ENCODE peak calls at places on chromosomes 7 and 10, in six cellular contexts. One of them, this sample, is unnamed.

GRCh38 chr10:28734940-28735759 is 57.8 kb downstream of the BAMBI start:
- DNase-seq in cardiac muscle cell: peak; percentile 96
- DNase-seq in left ventricle myocardium inferior: no peak
- DNase-seq in pancreas: no peak
- DNase-seq in OCI-LY7: no peak
- DNase-seq in AG09309: peak; percentile 93
- DNase-seq in this sample: peak; percentile 79

GRCh38 chr10:21078410-21079329 is 181.6 kb upstream of the NEBL start:
- DNase-seq in cardiac muscle cell: peak; percentile 90
- DNase-seq in left ventricle myocardium inferior: peak; percentile 38
- DNase-seq in pancreas: peak; percentile 41
- DNase-seq in AG09309: peak; percentile 16
- DNase-seq in OCI-LY7: peak; percentile 47
- DNase-seq in this sample: peak; percentile 79

GRCh38 chr7:20532841-20533240 is 82.6 kb upstream of the ABCB5 start:
- DNase-seq in OCI-LY7: no peak
- DNase-seq in pancreas: no peak
- DNase-seq in left ventricle myocardium inferior: no peak
- DNase-seq in AG09309: no peak
- DNase-seq in cardiac muscle cell: peak; percentile 12
- DNase-seq in this sample: peak; percentile 61

GRCh38 chr7:17663056-17663675 is 277.1 kb downstream of the SNX13 start:
- DNase-seq in left ventricle myocardium inferior: no peak
- DNase-seq in cardiac muscle cell: peak; percentile 90
- DNase-seq in pancreas: no peak
- DNase-seq in OCI-LY7: no peak
- DNase-seq in AG09309: peak; percentile 84
- DNase-seq in this sample: peak; percentile 85

GRCh38 chr7:135650831-135651573 is 11.3 kb upstream of the STMP1 start:
- DNase-seq in AG09309: no peak
- DNase-seq in left ventricle myocardium inferior: no peak
- DNase-seq in OCI-LY7: no peak
- DNase-seq in pancreas: peak; percentile 44
- DNase-seq in cardiac muscle cell: peak; percentile 83
- DNase-seq in this sample: no peak

GRCh38 chr7:46654546-46655443 is 733.7 kb upstream of the IGFBP3 start:
- DNase-seq in cardiac muscle cell: no peak
- DNase-seq in pancreas: no peak
- DNase-seq in OCI-LY7: no peak
- DNase-seq in AG09309: no peak
- DNase-seq in left ventricle myocardium inferior: no peak
- DNase-seq in this sample: peak; percentile 81

GRCh38 chr10:28179490-28180099 is 123.3 kb downstream of the MPP7 start:
- DNase-seq in AG09309: peak; percentile 52
- DNase-seq in left ventricle myocardium inferior: no peak
- DNase-seq in cardiac muscle cell: peak; percentile 76
- DNase-seq in pancreas: no peak
- DNase-seq in OCI-LY7: peak; percentile 66
- DNase-seq in this sample: peak; percentile 61

GRCh38 chr7:135761751-135762488 is 13.3 kb upstream of the FAM180A start:
- DNase-seq in pancreas: no peak
- DNase-seq in left ventricle myocardium inferior: no peak
- DNase-seq in cardiac muscle cell: peak; percentile 52
- DNase-seq in OCI-LY7: no peak
- DNase-seq in AG09309: no peak
- DNase-seq in this sample: peak; percentile 69

GRCh38 chr7:15130666-15131541 is 228.4 kb upstream of the DGKB start:
- DNase-seq in cardiac muscle cell: peak; percentile 49
- DNase-seq in AG09309: peak; percentile 8
- DNase-seq in OCI-LY7: no peak
- DNase-seq in left ventricle myocardium inferior: no peak
- DNase-seq in pancreas: no peak
- DNase-seq in this sample: peak; percentile 72

GRCh38 chr10:47449102-47449978 is 34.6 kb downstream of the ANXA8 start:
- DNase-seq in cardiac muscle cell: no peak
- DNase-seq in pancreas: no peak
- DNase-seq in AG09309: no peak
- DNase-seq in OCI-LY7: peak; percentile 53
- DNase-seq in left ventricle myocardium inferior: no peak
- DNase-seq in this sample: no peak

GRCh38 chr10:92087750-92088395 is 164.3 kb downstream of the BTAF1 start:
- DNase-seq in OCI-LY7: peak; percentile 86
- DNase-seq in AG09309: peak; percentile 49
- DNase-seq in left ventricle myocardium inferior: peak; percentile 30
- DNase-seq in cardiac muscle cell: peak; percentile 85
- DNase-seq in pancreas: peak; percentile 63
- DNase-seq in this sample: peak; percentile 85

GRCh38 chr10:34584164-34584563 is 230.9 kb downstream of the PARD3 start:
- DNase-seq in cardiac muscle cell: peak; percentile 93
- DNase-seq in left ventricle myocardium inferior: no peak
- DNase-seq in AG09309: peak; percentile 78
- DNase-seq in pancreas: no peak
- DNase-seq in OCI-LY7: no peak
- DNase-seq in this sample: peak; percentile 74

GRCh38 chr10:78688945-78689935 is 379.5 kb upstream of the ZMIZ1 start:
- DNase-seq in pancreas: no peak
- DNase-seq in cardiac muscle cell: peak; percentile 32
- DNase-seq in left ventricle myocardium inferior: no peak
- DNase-seq in OCI-LY7: no peak
- DNase-seq in AG09309: no peak
- DNase-seq in this sample: no peak

GRCh38 chr10:119940487-119940886 is 48.0 kb downstream of the SEC23IP start:
- DNase-seq in pancreas: no peak
- DNase-seq in left ventricle myocardium inferior: no peak
- DNase-seq in cardiac muscle cell: peak; percentile 25
- DNase-seq in OCI-LY7: no peak
- DNase-seq in AG09309: peak; percentile 3
- DNase-seq in this sample: peak; percentile 69

GRCh38 chr7:4657640-4658417 is 24.3 kb upstream of the FOXK1 start:
- DNase-seq in cardiac muscle cell: no peak
- DNase-seq in left ventricle myocardium inferior: no peak
- DNase-seq in pancreas: no peak
- DNase-seq in AG09309: no peak
- DNase-seq in OCI-LY7: no peak
- DNase-seq in this sample: no peak

GRCh38 chr10:92901819-92902234 is 53.5 kb downstream of the EXOC6 start:
- DNase-seq in left ventricle myocardium inferior: no peak
- DNase-seq in AG09309: no peak
- DNase-seq in OCI-LY7: peak; percentile 66
- DNase-seq in pancreas: no peak
- DNase-seq in cardiac muscle cell: no peak
- DNase-seq in this sample: no peak

GRCh38 chr10:85557077-85557476 is 809.5 kb downstream of the GRID1 start:
- DNase-seq in cardiac muscle cell: peak; percentile 2
- DNase-seq in pancreas: no peak
- DNase-seq in left ventricle myocardium inferior: no peak
- DNase-seq in OCI-LY7: no peak
- DNase-seq in AG09309: no peak
- DNase-seq in this sample: peak; percentile 90

GRCh38 chr10:24784061-24784460 is 60.4 kb upstream of the ARHGAP21 start:
- DNase-seq in cardiac muscle cell: no peak
- DNase-seq in left ventricle myocardium inferior: no peak
- DNase-seq in OCI-LY7: no peak
- DNase-seq in pancreas: no peak
- DNase-seq in AG09309: no peak
- DNase-seq in this sample: no peak

GRCh38 chr10:49138361-49138891 is 4.6 kb upstream of the FAM170B start:
- DNase-seq in AG09309: peak; percentile 67
- DNase-seq in cardiac muscle cell: peak; percentile 23
- DNase-seq in pancreas: peak; percentile 35
- DNase-seq in left ventricle myocardium inferior: peak; percentile 49
- DNase-seq in OCI-LY7: no peak
- DNase-seq in this sample: no peak

GRCh38 chr10:49189422-49189821 is 1.2 kb upstream of the TMEM273 start:
- DNase-seq in cardiac muscle cell: no peak
- DNase-seq in left ventricle myocardium inferior: no peak
- DNase-seq in pancreas: no peak
- DNase-seq in OCI-LY7: no peak
- DNase-seq in AG09309: no peak
- DNase-seq in this sample: no peak

GRCh38 chr10:75994332-75995040 is 563.1 kb downstream of the LRMDA start:
- DNase-seq in pancreas: no peak
- DNase-seq in cardiac muscle cell: no peak
- DNase-seq in AG09309: no peak
- DNase-seq in left ventricle myocardium inferior: no peak
- DNase-seq in OCI-LY7: no peak
- DNase-seq in this sample: no peak

GRCh38 chr7:50406935-50407334 is 43.2 kb downstream of the FIGNL1 start:
- DNase-seq in OCI-LY7: no peak
- DNase-seq in pancreas: no peak
- DNase-seq in left ventricle myocardium inferior: no peak
- DNase-seq in AG09309: no peak
- DNase-seq in cardiac muscle cell: no peak
- DNase-seq in this sample: no peak

GRCh38 chr10:48478469-48478868 is 126.4 kb downstream of the ARHGAP22 start:
- DNase-seq in cardiac muscle cell: no peak
- DNase-seq in OCI-LY7: no peak
- DNase-seq in pancreas: no peak
- DNase-seq in left ventricle myocardium inferior: no peak
- DNase-seq in AG09309: no peak
- DNase-seq in this sample: no peak

GRCh38 chr10:31263903-31264302 is 55.1 kb upstream of the ZEB1 start:
- DNase-seq in AG09309: no peak
- DNase-seq in left ventricle myocardium inferior: no peak
- DNase-seq in OCI-LY7: no peak
- DNase-seq in cardiac muscle cell: no peak
- DNase-seq in pancreas: no peak
- DNase-seq in this sample: peak; percentile 33

GRCh38 chr7:95800787-95801186 is 28.4 kb downstream of the DYNC1I1 start:
- DNase-seq in AG09309: no peak
- DNase-seq in pancreas: no peak
- DNase-seq in cardiac muscle cell: no peak
- DNase-seq in left ventricle myocardium inferior: no peak
- DNase-seq in OCI-LY7: no peak
- DNase-seq in this sample: no peak

GRCh38 chr10:15504101-15504840 is 133.2 kb upstream of the FAM171A1 start:
- DNase-seq in pancreas: no peak
- DNase-seq in cardiac muscle cell: peak; percentile 52
- DNase-seq in left ventricle myocardium inferior: no peak
- DNase-seq in AG09309: peak; percentile 23
- DNase-seq in OCI-LY7: no peak
- DNase-seq in this sample: no peak

GRCh38 chr7:142855756-142856564 is 1.1 kb downstream of the EPHB6 start:
- DNase-seq in left ventricle myocardium inferior: peak; percentile 56
- DNase-seq in pancreas: peak; percentile 64
- DNase-seq in AG09309: no peak
- DNase-seq in cardiac muscle cell: peak; percentile 78
- DNase-seq in OCI-LY7: no peak
- DNase-seq in this sample: peak; percentile 22

GRCh38 chr7:13104128-13104527 is 416.7 kb downstream of the ARL4A start:
- DNase-seq in cardiac muscle cell: no peak
- DNase-seq in left ventricle myocardium inferior: no peak
- DNase-seq in pancreas: no peak
- DNase-seq in OCI-LY7: no peak
- DNase-seq in AG09309: no peak
- DNase-seq in this sample: peak; percentile 48
- H3K4me3 ChIP-seq in cardiac muscle cell: no peak overlapping the region
- H3K4me3 ChIP-seq in left ventricle myocardium inferior: no peak overlapping the region
- H3K4me3 ChIP-seq in pancreas: no peak overlapping the region
- H3K4me3 ChIP-seq in OCI-LY7: no peak overlapping the region
- H3K4me3 ChIP-seq in AG09309: no peak overlapping the region
- H3K4me3 ChIP-seq in this sample: no peak overlapping the region

GRCh38 chr10:14186245-14186644 is 144.5 kb downstream of the FRMD4A start:
- DNase-seq in pancreas: no peak
- DNase-seq in cardiac muscle cell: peak; percentile 25
- DNase-seq in AG09309: no peak
- DNase-seq in left ventricle myocardium inferior: no peak
- DNase-seq in OCI-LY7: peak; percentile 9
- DNase-seq in this sample: peak; percentile 22
- TF ChIP-seq CTCF in pancreas: no peak
- TF ChIP-seq CTCF in cardiac muscle cell: peak; percentile 36
- TF ChIP-seq CTCF in AG09309: peak; percentile 38
- TF ChIP-seq CTCF in left ventricle myocardium inferior: no peak
- TF ChIP-seq CTCF in OCI-LY7: peak; percentile 62
- TF ChIP-seq CTCF in this sample: peak; percentile 47

GRCh38 chr10:124722812-124723783 is 21.1 kb downstream of the FAM53B start:
- DNase-seq in AG09309: no peak
- DNase-seq in left ventricle myocardium inferior: peak; percentile 62
- DNase-seq in pancreas: peak; percentile 14
- DNase-seq in cardiac muscle cell: no peak
- DNase-seq in OCI-LY7: no peak
- DNase-seq in this sample: peak; percentile 76

GRCh38 chr10:124725791-124726190 is 18.4 kb downstream of the FAM53B start:
- DNase-seq in pancreas: no peak
- DNase-seq in cardiac muscle cell: no peak
- DNase-seq in OCI-LY7: no peak
- DNase-seq in left ventricle myocardium inferior: no peak
- DNase-seq in AG09309: no peak
- DNase-seq in this sample: no peak

GRCh38 chr10:124723826-124724225 is 20.4 kb downstream of the FAM53B start:
- DNase-seq in cardiac muscle cell: no peak
- DNase-seq in left ventricle myocardium inferior: no peak
- DNase-seq in pancreas: no peak
- DNase-seq in OCI-LY7: no peak
- DNase-seq in AG09309: no peak
- DNase-seq in this sample: no peak

GRCh38 chr10:124725171-124725631 is 19.0 kb downstream of the FAM53B start:
- DNase-seq in pancreas: no peak
- DNase-seq in AG09309: no peak
- DNase-seq in left ventricle myocardium inferior: no peak
- DNase-seq in OCI-LY7: peak; percentile 71
- DNase-seq in cardiac muscle cell: no peak
- DNase-seq in this sample: no peak

DNA sequence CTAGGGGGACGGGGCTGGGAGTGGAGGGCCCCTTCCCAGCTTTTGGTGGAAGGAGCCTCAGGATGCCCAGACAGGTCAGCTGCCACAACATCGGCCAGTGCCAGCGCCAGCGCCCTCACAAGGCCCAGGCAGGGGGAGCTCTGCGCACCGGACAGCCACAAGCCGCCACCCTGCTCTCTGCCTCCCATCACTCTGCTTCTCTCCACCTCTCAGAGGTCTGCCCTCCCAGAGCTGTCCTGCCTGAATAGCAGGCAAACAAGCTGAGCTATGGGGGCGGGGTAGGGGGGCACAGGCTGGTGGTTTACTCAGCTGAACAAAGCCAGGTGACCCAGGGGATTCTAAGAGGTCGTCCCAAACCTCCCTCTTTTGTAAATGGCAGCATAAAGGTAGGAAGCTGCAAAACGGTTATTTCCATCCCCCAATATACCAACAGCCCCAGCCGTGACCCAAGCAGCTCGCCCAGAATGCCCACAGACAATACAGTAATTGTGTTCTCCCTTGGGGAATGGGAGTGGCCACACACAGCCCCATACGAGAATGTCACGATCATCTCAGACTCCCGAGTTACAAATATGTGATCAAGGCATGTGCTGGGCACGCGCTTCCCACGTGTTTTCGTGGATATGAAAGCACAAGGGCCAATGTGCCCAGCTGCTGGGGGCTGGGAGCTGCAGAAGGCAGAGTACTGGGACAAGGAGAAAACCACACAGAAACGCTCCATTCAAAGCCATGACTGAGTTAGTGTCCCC is 19.7 kb downstream of the FAM53B start:
- DNase-seq in AG09309: no peak
- DNase-seq in OCI-LY7: no peak
- DNase-seq in cardiac muscle cell: no peak
- DNase-seq in left ventricle myocardium inferior: no peak
- DNase-seq in pancreas: peak; percentile 14
- DNase-seq in this sample: no peak
- H3K4me3 ChIP-seq in AG09309: no peak overlapping the region
- H3K4me3 ChIP-seq in OCI-LY7: no peak overlapping the region
- H3K4me3 ChIP-seq in cardiac muscle cell: no peak overlapping the region
- H3K4me3 ChIP-seq in left ventricle myocardium inferior: peak overlapping the region; percentile 26
- H3K4me3 ChIP-seq in pancreas: no peak overlapping the region
- H3K4me3 ChIP-seq in this sample: no peak overlapping the region

GRCh38 chr10:90751107-90751997 is 106.5 kb downstream of the HTR7 start:
- DNase-seq in pancreas: no peak
- DNase-seq in AG09309: no peak
- DNase-seq in left ventricle myocardium inferior: no peak
- DNase-seq in cardiac muscle cell: peak; percentile 61
- DNase-seq in OCI-LY7: peak; percentile 44
- DNase-seq in this sample: peak; percentile 70
- TF ChIP-seq CTCF in pancreas: no peak
- TF ChIP-seq CTCF in AG09309: peak; percentile 73
- TF ChIP-seq CTCF in left ventricle myocardium inferior: peak; percentile 72
- TF ChIP-seq CTCF in cardiac muscle cell: peak; percentile 79
- TF ChIP-seq CTCF in OCI-LY7: peak; percentile 86
- TF ChIP-seq CTCF in this sample: peak; percentile 82

This sample was measured in epithelial cell of esophagus.